ENCODE peak calls at places on chromosomes 16 and 17, in six cellular contexts. R is H54, N is GM10248, H is cardiac muscle cell, F is prostate gland, O is AG10803. C is an unnamed sample.

GRCh38 chr17:79986441-79987186 is 49.1 kb downstream of the TBC1D16 start:
- DNase-seq in O (no peak), H (peak), N (no peak), F (no peak), R (no peak), C (no peak)

GRCh38 chr16:31491778-31492418 is 9.0 kb downstream of the SLC5A2 start:
- DNase-seq in O (no peak), R (no peak), H (no peak), N (no peak), F (no peak), C (no peak)

GRCh38 chr16:13660807-13661206 is 259.1 kb upstream of the ERCC4 start:
- DNase-seq in H (no peak), R (no peak), F (no peak), O (no peak), N (no peak), C (no peak)

GRCh38 chr17:58666858-58667267 is 25.0 kb downstream of the TEX14 start:
- DNase-seq in F (peak), R (no peak), N (no peak), O (peak), H (peak), C (no peak)

GRCh38 chr17:32943647-32944191 is 15.8 kb downstream of the TMEM98 start:
- DNase-seq in F (peak), H (peak), O (peak), R (no peak), N (no peak), C (no peak)

GRCh38 chr16:89322381-89323119 is 105.0 kb downstream of the ZNF778 start:
- DNase-seq in O (peak), H (peak), N (no peak), F (no peak), R (peak), C (no peak)

GRCh38 chr17:65558683-65559311 is 2.7 kb downstream of the AXIN2 start:
- DNase-seq in F (no peak), O (no peak), H (no peak), N (no peak), R (no peak), C (no peak)

GRCh38 chr16:414395-415169 is 10.9 kb upstream of the RAB11FIP3 start:
- DNase-seq in N (peak), R (no peak), O (peak), H (no peak), F (no peak), C (no peak)

GRCh38 chr17:73335591-73336503 is 24.0 kb upstream of the CDC42EP4 start:
- DNase-seq in N (no peak), H (no peak), O (no peak), R (no peak), F (no peak), C (no peak)

C was measured in GM12865.